ENCODE peak calls at places on chromosomes 12 and 14, in five cellular contexts. One of them, this sample, is unnamed.

GRCh38 chr12:45762185-45763110 is 32.9 kb downstream of the ARID2 start:
- DNase-seq in BJ: peak
- DNase-seq in esophagus squamous epithelium: no peak
- DNase-seq in neural crest cell: no peak
- DNase-seq in left ventricle myocardium inferior: no peak
- DNase-seq in this sample: peak

GRCh38 chr14:38867561-38868150 is 235.4 kb downstream of the SEC23A start:
- DNase-seq in BJ: peak
- DNase-seq in esophagus squamous epithelium: peak
- DNase-seq in neural crest cell: peak
- DNase-seq in left ventricle myocardium inferior: peak
- DNase-seq in this sample: peak

GRCh38 chr12:6546016-6546415 is 9.8 kb downstream of the IFFO1 start:
- DNase-seq in BJ: no peak
- DNase-seq in esophagus squamous epithelium: no peak
- DNase-seq in neural crest cell: no peak
- DNase-seq in left ventricle myocardium inferior: no peak
- DNase-seq in this sample: no peak

GRCh38 chr12:65415826-65416225 is 137.3 kb downstream of the MSRB3 start:
- DNase-seq in BJ: no peak
- DNase-seq in esophagus squamous epithelium: no peak
- DNase-seq in neural crest cell: no peak
- DNase-seq in left ventricle myocardium inferior: no peak
- DNase-seq in this sample: no peak

GRCh38 chr12:6061661-6062060 is 62.8 kb downstream of the VWF start:
- DNase-seq in BJ: peak
- DNase-seq in esophagus squamous epithelium: no peak
- DNase-seq in neural crest cell: no peak
- DNase-seq in left ventricle myocardium inferior: no peak
- DNase-seq in this sample: no peak

GRCh38 chr12:5505751-5506150 is 73.8 kb downstream of the NTF3 start:
- DNase-seq in BJ: no peak
- DNase-seq in esophagus squamous epithelium: no peak
- DNase-seq in neural crest cell: no peak
- DNase-seq in left ventricle myocardium inferior: no peak
- DNase-seq in this sample: no peak

GRCh38 chr14:45169906-45170305 is 34.2 kb downstream of the FANCM start:
- DNase-seq in BJ: no peak
- DNase-seq in esophagus squamous epithelium: no peak
- DNase-seq in neural crest cell: no peak
- DNase-seq in left ventricle myocardium inferior: no peak
- DNase-seq in this sample: no peak

GRCh38 chr14:75433631-75434556 is 6.1 kb downstream of the JDP2 start:
- DNase-seq in BJ: peak
- DNase-seq in esophagus squamous epithelium: no peak
- DNase-seq in neural crest cell: no peak
- DNase-seq in left ventricle myocardium inferior: no peak
- DNase-seq in this sample: no peak

GRCh38 chr12:52355181-52355580 is 12.1 kb downstream of the KRT85 start:
- DNase-seq in BJ: peak
- DNase-seq in esophagus squamous epithelium: no peak
- DNase-seq in neural crest cell: no peak
- DNase-seq in left ventricle myocardium inferior: no peak
- DNase-seq in this sample: no peak

GRCh38 chr12:111202237-111202592 is 166.7 kb downstream of the PHETA1 start:
- DNase-seq in BJ: no peak
- DNase-seq in esophagus squamous epithelium: no peak
- DNase-seq in neural crest cell: no peak
- DNase-seq in left ventricle myocardium inferior: no peak
- DNase-seq in this sample: no peak

GRCh38 chr12:108240027-108240785 is 98.9 kb downstream of the CMKLR1 start:
- DNase-seq in BJ: no peak
- DNase-seq in esophagus squamous epithelium: no peak
- DNase-seq in neural crest cell: no peak
- DNase-seq in left ventricle myocardium inferior: no peak
- DNase-seq in this sample: no peak

GRCh38 chr12:6827982-6828670 is at the start of gene P3H3:
- DNase-seq in BJ: no peak
- DNase-seq in esophagus squamous epithelium: no peak
- DNase-seq in neural crest cell: peak
- DNase-seq in left ventricle myocardium inferior: peak
- DNase-seq in this sample: peak

GRCh38 chr12:109027767-109028166 is 6.9 kb upstream of the SVOP start:
- DNase-seq in BJ: no peak
- DNase-seq in esophagus squamous epithelium: no peak
- DNase-seq in neural crest cell: no peak
- DNase-seq in left ventricle myocardium inferior: no peak
- DNase-seq in this sample: no peak

GRCh38 chr12:45726594-45727300 is 2.8 kb upstream of the ARID2 start:
- DNase-seq in BJ: no peak
- DNase-seq in esophagus squamous epithelium: no peak
- DNase-seq in neural crest cell: peak
- DNase-seq in left ventricle myocardium inferior: peak
- DNase-seq in this sample: peak

GRCh38 chr12:53004178-53004577 is 2.1 kb upstream of the EIF4B start:
- DNase-seq in BJ: no peak
- DNase-seq in esophagus squamous epithelium: no peak
- DNase-seq in neural crest cell: no peak
- DNase-seq in left ventricle myocardium inferior: no peak
- DNase-seq in this sample: no peak

GRCh38 chr14:86790408-86791364 is 1202.3 kb downstream of the GALC start:
- DNase-seq in BJ: no peak
- DNase-seq in esophagus squamous epithelium: no peak
- DNase-seq in neural crest cell: no peak
- DNase-seq in left ventricle myocardium inferior: no peak
- DNase-seq in this sample: no peak
- TF ChIP-seq CTCF in BJ: no peak
- TF ChIP-seq CTCF in esophagus squamous epithelium: no peak
- TF ChIP-seq CTCF in neural crest cell: no peak
- TF ChIP-seq CTCF in left ventricle myocardium inferior: no peak
- TF ChIP-seq CTCF in this sample: no peak

GRCh38 chr14:106141242-106142220 is 615.1 kb downstream of the TMEM121 start:
- DNase-seq in BJ: no peak
- DNase-seq in esophagus squamous epithelium: no peak
- DNase-seq in neural crest cell: no peak
- DNase-seq in left ventricle myocardium inferior: no peak
- DNase-seq in this sample: no peak
- TF ChIP-seq CTCF in BJ: no peak
- TF ChIP-seq CTCF in esophagus squamous epithelium: no peak
- TF ChIP-seq CTCF in neural crest cell: no peak
- TF ChIP-seq CTCF in left ventricle myocardium inferior: no peak
- TF ChIP-seq CTCF in this sample: no peak

GRCh38 chr14:82999802-83000201 is 1466.1 kb upstream of the SEL1L start:
- DNase-seq in BJ: no peak
- DNase-seq in esophagus squamous epithelium: no peak
- DNase-seq in neural crest cell: no peak
- DNase-seq in left ventricle myocardium inferior: no peak
- DNase-seq in this sample: no peak
- TF ChIP-seq CTCF in BJ: peak
- TF ChIP-seq CTCF in esophagus squamous epithelium: no peak
- TF ChIP-seq CTCF in neural crest cell: peak
- TF ChIP-seq CTCF in left ventricle myocardium inferior: peak
- TF ChIP-seq CTCF in this sample: peak

DNA sequence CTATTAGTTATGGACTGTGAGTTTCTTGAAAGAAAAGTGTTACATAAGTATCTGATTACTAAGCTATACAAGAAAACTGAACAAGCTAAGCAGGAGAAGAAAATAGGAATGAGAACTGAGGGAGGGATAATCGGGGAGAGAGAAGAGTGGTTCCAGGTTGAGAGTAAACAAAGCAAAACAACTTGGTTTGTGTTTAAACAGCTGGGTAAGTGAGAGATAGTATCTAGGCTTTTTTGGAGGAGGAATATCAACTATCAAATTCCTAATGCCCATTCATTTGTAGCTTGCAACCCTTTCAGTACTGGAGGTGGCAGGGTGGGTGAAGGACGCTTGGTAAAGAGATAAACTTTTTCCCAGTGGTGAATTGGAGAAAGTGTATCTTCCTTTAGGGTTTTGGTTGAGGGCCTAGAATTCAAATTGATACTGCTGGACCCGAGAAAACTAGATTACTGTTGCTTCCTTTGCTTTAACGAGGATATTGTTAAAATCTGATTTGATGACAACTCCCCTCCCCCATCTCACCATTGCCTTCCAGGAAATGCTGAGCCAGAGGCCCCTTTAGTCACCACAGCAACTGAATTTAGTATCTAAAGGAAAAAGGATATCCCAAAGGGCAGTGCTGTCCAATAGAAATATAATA is 2.0 kb upstream of the SLC2A3 start:
- DNase-seq in BJ: no peak
- DNase-seq in esophagus squamous epithelium: no peak
- DNase-seq in neural crest cell: no peak
- DNase-seq in left ventricle myocardium inferior: no peak
- DNase-seq in this sample: no peak
- TF ChIP-seq CTCF in BJ: peak
- TF ChIP-seq CTCF in esophagus squamous epithelium: no peak
- TF ChIP-seq CTCF in neural crest cell: peak
- TF ChIP-seq CTCF in left ventricle myocardium inferior: no peak
- TF ChIP-seq CTCF in this sample: peak